ENCODE peak calls at places on chromosomes 6 and 20, in ten cellular contexts. U is SW 1271; Z is activated naive CD4-positive, alpha-beta T cell treated with anti-CD3 and anti-CD28 coated beads, Interleukin-2, amount 50 U/mL, for 72 hours; B is AML-193; K is T-helper 17 cell; D is T-helper 2 cell; R is NCI-H1105 treated with DMSO at 0.1 percent for 48 hours; F is KG1; O is stimulated activated naive CD8-positive, alpha-beta T cell treated with anti-CD3 and anti-CD28 coated beads, Interleukin-15, amount 100 ng/mL, for 72 hours; Q is stimulated activated CD4-positive, alpha-beta T cell treated with anti-CD3 and anti-CD28 coated beads, Interleukin-15, amount 100 ng/mL, for 1 hour. W is an unnamed sample.

GRCh38 chr20:49846206-49846807 is 33.7 kb downstream of the SLC9A8 start:
- DNase-seq in B (peak; percentile 50), Z (no peak), F (peak; percentile 23), D (peak; percentile 61), R (peak; percentile 46), Q (no peak), O (peak; percentile 42), K (no peak), U (peak; percentile 46), W (no peak)

GRCh38 chr6:154931741-154932424 is 63.2 kb upstream of the TIAM2 start:
- DNase-seq in K (no peak), D (no peak), U (no peak), O (no peak), Z (no peak), Q (no peak), R (no peak), F (no peak), B (peak; percentile 17), W (no peak)

GRCh38 chr20:50521709-50522674 is 11.8 kb downstream of the PTPN1 start:
- DNase-seq in U (no peak), O (no peak), K (no peak), Z (no peak), Q (no peak), D (no peak), R (no peak), F (no peak), B (peak; percentile 22), W (no peak)

GRCh38 chr6:159807150-159807859 is 7.2 kb downstream of the PNLDC1 start:
- DNase-seq in R (no peak), K (no peak), B (no peak), O (no peak), Q (no peak), Z (no peak), U (no peak), D (no peak), F (no peak), W (no peak)

GRCh38 chr6:32369678-32370077 is 2.0 kb downstream of the TSBP1 start:
- DNase-seq in R (no peak), D (no peak), Q (no peak), U (peak; percentile 89), Z (no peak), B (no peak), F (no peak), O (no peak), K (no peak), W (no peak)

GRCh38 chr6:109483744-109484075 is 691 bp upstream of the ZBTB24 start:
- DNase-seq in D (no peak), F (no peak), B (no peak), Q (no peak), R (no peak), O (no peak), U (no peak), K (no peak), Z (no peak), W (no peak)

GRCh38 chr6:108653864-108654402 is 93.2 kb downstream of the FOXO3 start:
- DNase-seq in Z (no peak), O (no peak), D (no peak), R (no peak), K (no peak), U (no peak), B (no peak), Q (no peak), F (no peak), W (no peak)

GRCh38 chr6:155708100-155708499 is 252.5 kb upstream of the NOX3 start:
- DNase-seq in U (no peak), Q (no peak), B (no peak), F (no peak), D (peak; percentile 14), K (no peak), R (no peak), O (no peak), Z (no peak), W (no peak)

GRCh38 chr20:42027746-42028268 is 409.6 kb upstream of the CHD6 start:
- DNase-seq in B (no peak), Q (no peak), F (no peak), O (no peak), K (no peak), U (no peak), D (no peak), Z (no peak), R (peak; percentile 25), W (no peak)

GRCh38 chr6:24910850-24911712 is 24.7 kb downstream of the RIPOR2 start:
- DNase-seq in K (peak; percentile 40), Q (no peak), O (no peak), D (peak; percentile 64), F (no peak), U (no peak), R (peak; percentile 78), B (no peak), Z (no peak), W (peak; percentile 73)

GRCh38 chr6:166678426-166678825 is 51.4 kb upstream of the RPS6KA2 start:
- DNase-seq in O (no peak), D (no peak), K (no peak), Q (no peak), R (no peak), B (no peak), F (no peak), Z (no peak), U (no peak), W (no peak)

GRCh38 chr6:37005061-37005810 is at the start of gene FGD2:
- DNase-seq in B (peak; percentile 69), U (no peak), D (no peak), Q (no peak), K (no peak), F (peak; percentile 16), R (no peak), O (no peak), Z (no peak), W (peak; percentile 84)

GRCh38 chr20:34638532-34638931 is 38.4 kb downstream of the PIGU start:
- DNase-seq in U (no peak), B (no peak), D (no peak), O (no peak), R (no peak), F (no peak), Z (no peak), Q (no peak), K (no peak), W (no peak)

GRCh38 chr6:96811136-96811535 is 26.1 kb downstream of the GPR63 start:
- DNase-seq in D (no peak), R (no peak), Z (no peak), K (no peak), U (no peak), B (no peak), F (no peak), O (no peak), Q (no peak), W (no peak)

GRCh38 chr6:40882321-40882720 is 156.7 kb downstream of the UNC5CL start:
- DNase-seq in R (peak; percentile 66), D (no peak), Z (no peak), Q (no peak), F (no peak), K (no peak), O (no peak), U (no peak), B (no peak), W (no peak)

GRCh38 chr6:43900560-43901329 is 130.7 kb downstream of the VEGFA start:
- DNase-seq in K (no peak), O (no peak), R (no peak), U (no peak), B (no peak), F (no peak), Z (no peak), D (no peak), Q (no peak), W (no peak)

GRCh38 chr20:56628873-56629463 is at the start of gene TFAP2C:
- DNase-seq in K (no peak), U (peak; percentile 83), D (peak; percentile 39), Z (no peak), B (no peak), F (no peak), Q (no peak), R (peak; percentile 56), O (no peak), W (peak; percentile 17)

GRCh38 chr20:10074513-10074912 is 39.7 kb downstream of the ANKEF1 start:
- DNase-seq in Z (no peak), U (peak; percentile 84), O (no peak), F (no peak), K (no peak), Q (no peak), D (no peak), R (no peak), B (no peak), W (no peak)

GRCh38 chr6:144033816-144034540 is 25.9 kb upstream of the PLAGL1 start:
- DNase-seq in B (no peak), O (no peak), K (no peak), Z (no peak), Q (no peak), U (no peak), R (no peak), D (no peak), F (no peak), W (no peak)

GRCh38 chr6:77034161-77034560 is 429.1 kb downstream of the HTR1B start:
- DNase-seq in R (no peak), K (no peak), Z (no peak), O (no peak), B (no peak), Q (no peak), U (peak; percentile 96), D (no peak), F (no peak), W (no peak)